ENCODE peak calls at places on chromosomes 7 and 10, in six cellular contexts. One of them, this sample, is unnamed.

GRCh38 chr7:151455690-151456089 is 15.7 kb upstream of the CRYGN start:
- DNase-seq in Peyer's patch: no peak
- DNase-seq in AG04449: no peak
- DNase-seq in cardiac fibroblast: no peak
- DNase-seq in OCI-LY7: no peak
- DNase-seq in AG10803: no peak
- DNase-seq in this sample: no peak

GRCh38 chr7:144869072-144869471 is 33.2 kb upstream of the TPK1 start:
- DNase-seq in Peyer's patch: no peak
- DNase-seq in AG04449: no peak
- DNase-seq in cardiac fibroblast: no peak
- DNase-seq in OCI-LY7: no peak
- DNase-seq in AG10803: no peak
- DNase-seq in this sample: peak; percentile 86

GRCh38 chr7:4270268-4270667 is 411.8 kb upstream of the FOXK1 start:
- DNase-seq in Peyer's patch: no peak
- DNase-seq in AG04449: no peak
- DNase-seq in cardiac fibroblast: no peak
- DNase-seq in OCI-LY7: no peak
- DNase-seq in AG10803: no peak
- DNase-seq in this sample: no peak

GRCh38 chr10:14586901-14587300 is 187.8 kb downstream of the FAM107B start:
- DNase-seq in Peyer's patch: no peak
- DNase-seq in AG04449: no peak
- DNase-seq in cardiac fibroblast: no peak
- DNase-seq in OCI-LY7: no peak
- DNase-seq in AG10803: no peak
- DNase-seq in this sample: no peak

GRCh38 chr10:6920072-6921019 is 340.3 kb upstream of the PRKCQ start:
- DNase-seq in Peyer's patch: peak; percentile 53
- DNase-seq in AG04449: no peak
- DNase-seq in cardiac fibroblast: peak; percentile 66
- DNase-seq in OCI-LY7: peak; percentile 86
- DNase-seq in AG10803: peak; percentile 13
- DNase-seq in this sample: no peak

GRCh38 chr10:44723654-44724053 is 187.5 kb upstream of the TMEM72 start:
- DNase-seq in Peyer's patch: no peak
- DNase-seq in AG04449: no peak
- DNase-seq in cardiac fibroblast: peak; percentile 57
- DNase-seq in OCI-LY7: no peak
- DNase-seq in AG10803: peak; percentile 68
- DNase-seq in this sample: peak; percentile 46

GRCh38 chr10:26524161-26524831 is 86.2 kb downstream of the APBB1IP start:
- DNase-seq in Peyer's patch: no peak
- DNase-seq in AG04449: no peak
- DNase-seq in cardiac fibroblast: no peak
- DNase-seq in OCI-LY7: no peak
- DNase-seq in AG10803: no peak
- DNase-seq in this sample: no peak

GRCh38 chr10:44801383-44802327 is 109.5 kb upstream of the TMEM72 start:
- DNase-seq in Peyer's patch: peak; percentile 72
- DNase-seq in AG04449: peak; percentile 86
- DNase-seq in cardiac fibroblast: peak; percentile 98
- DNase-seq in OCI-LY7: no peak
- DNase-seq in AG10803: peak; percentile 84
- DNase-seq in this sample: peak; percentile 94

GRCh38 chr10:100766693-100767427 is 21.5 kb downstream of the PAX2 start:
- DNase-seq in Peyer's patch: no peak
- DNase-seq in AG04449: no peak
- DNase-seq in cardiac fibroblast: no peak
- DNase-seq in OCI-LY7: no peak
- DNase-seq in AG10803: no peak
- DNase-seq in this sample: no peak

GRCh38 chr7:64947252-64948000 is 43.4 kb downstream of the ZNF117 start:
- DNase-seq in Peyer's patch: no peak
- DNase-seq in AG04449: no peak
- DNase-seq in cardiac fibroblast: no peak
- DNase-seq in OCI-LY7: no peak
- DNase-seq in AG10803: no peak
- DNase-seq in this sample: no peak

GRCh38 chr10:86402283-86402931 is 35.8 kb upstream of the GRID1 start:
- DNase-seq in Peyer's patch: no peak
- DNase-seq in AG04449: no peak
- DNase-seq in cardiac fibroblast: peak; percentile 28
- DNase-seq in OCI-LY7: no peak
- DNase-seq in AG10803: peak; percentile 46
- DNase-seq in this sample: no peak

GRCh38 chr10:76034236-76035009 is 603.0 kb downstream of the LRMDA start:
- DNase-seq in Peyer's patch: no peak
- DNase-seq in AG04449: no peak
- DNase-seq in cardiac fibroblast: no peak
- DNase-seq in OCI-LY7: no peak
- DNase-seq in AG10803: no peak
- DNase-seq in this sample: no peak

GRCh38 chr10:76035728-76036409 is 604.4 kb downstream of the LRMDA start:
- DNase-seq in Peyer's patch: no peak
- DNase-seq in AG04449: no peak
- DNase-seq in cardiac fibroblast: no peak
- DNase-seq in OCI-LY7: no peak
- DNase-seq in AG10803: no peak
- DNase-seq in this sample: no peak

GRCh38 chr10:76033457-76034196 is 602.2 kb downstream of the LRMDA start:
- DNase-seq in Peyer's patch: no peak
- DNase-seq in AG04449: peak; percentile 16
- DNase-seq in cardiac fibroblast: peak; percentile 22
- DNase-seq in OCI-LY7: no peak
- DNase-seq in AG10803: peak; percentile 88
- DNase-seq in this sample: no peak

GRCh38 chr10:76036410-76036940 is 605.1 kb downstream of the LRMDA start:
- DNase-seq in Peyer's patch: peak; percentile 84
- DNase-seq in AG04449: no peak
- DNase-seq in cardiac fibroblast: peak; percentile 80
- DNase-seq in OCI-LY7: peak; percentile 23
- DNase-seq in AG10803: peak; percentile 70
- DNase-seq in this sample: no peak

DNA sequence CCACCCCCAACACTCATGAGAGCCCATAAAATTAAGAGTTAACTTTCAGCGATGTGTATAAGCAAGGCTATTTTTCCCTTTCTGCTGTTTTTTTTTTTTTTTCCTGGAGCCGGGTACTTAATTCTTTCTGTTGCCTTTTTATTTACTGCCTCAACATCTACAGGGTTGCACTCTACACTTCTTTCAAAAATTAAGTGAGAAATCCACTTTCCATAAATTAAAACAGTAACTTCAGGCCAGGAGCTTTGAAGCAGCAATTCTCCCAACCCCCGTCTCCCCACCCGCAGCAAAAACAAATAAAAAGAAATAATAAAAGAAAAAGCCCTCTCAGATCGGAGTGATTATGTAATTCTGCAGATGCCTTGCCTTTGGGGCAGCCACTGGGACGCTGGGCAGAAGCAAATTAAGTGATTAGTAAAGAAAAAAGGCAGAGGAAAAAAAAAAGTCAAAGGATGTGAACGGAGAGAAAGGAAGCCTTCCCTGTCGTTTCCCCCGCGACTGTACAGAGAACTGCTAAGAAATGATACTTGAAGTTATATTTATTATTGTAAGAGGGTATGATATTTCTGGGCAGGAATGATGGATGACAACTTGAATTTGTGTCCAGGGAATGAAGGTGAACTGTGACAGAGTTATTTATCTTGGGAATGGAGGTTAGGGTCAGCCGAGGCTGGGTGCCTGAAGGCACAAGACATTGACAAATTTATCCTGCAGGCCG is 603.7 kb downstream of the LRMDA start:
- DNase-seq in Peyer's patch: no peak
- DNase-seq in AG04449: no peak
- DNase-seq in cardiac fibroblast: no peak
- DNase-seq in OCI-LY7: no peak
- DNase-seq in AG10803: no peak
- DNase-seq in this sample: no peak
- H3K4me3 ChIP-seq in Peyer's patch: no peak overlapping the region
- H3K4me3 ChIP-seq in AG04449: no peak overlapping the region
- H3K4me3 ChIP-seq in cardiac fibroblast: no peak overlapping the region
- H3K4me3 ChIP-seq in OCI-LY7: no peak overlapping the region
- H3K4me3 ChIP-seq in AG10803: no peak overlapping the region
- H3K4me3 ChIP-seq in this sample: no peak overlapping the region

DNA sequence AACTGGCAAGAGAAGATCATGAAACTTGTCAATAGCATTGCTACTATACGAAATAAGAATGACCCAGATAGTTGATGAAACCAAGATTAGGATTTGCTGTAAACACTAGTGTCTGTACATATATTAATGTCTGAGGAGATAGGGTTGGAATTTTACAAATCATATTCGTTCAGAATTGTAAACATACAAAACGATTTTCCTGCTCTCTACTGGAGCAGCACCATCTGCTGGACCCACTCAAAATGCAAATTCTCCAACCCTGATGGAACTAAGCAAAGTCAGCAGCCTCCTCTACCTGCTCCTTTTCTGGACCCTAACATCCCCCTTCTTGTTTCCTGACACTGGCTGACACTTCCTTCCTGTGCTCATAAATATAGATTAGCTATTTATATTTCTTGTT is 29.4 kb upstream of the SGMS1 start:
- DNase-seq in Peyer's patch: no peak
- DNase-seq in AG04449: no peak
- DNase-seq in cardiac fibroblast: peak; percentile 61
- DNase-seq in OCI-LY7: peak; percentile 70
- DNase-seq in AG10803: peak; percentile 35
- DNase-seq in this sample: no peak
- TF ChIP-seq CTCF in Peyer's patch: no peak
- TF ChIP-seq CTCF in AG04449: peak; percentile 46
- TF ChIP-seq CTCF in cardiac fibroblast: peak; percentile 70
- TF ChIP-seq CTCF in OCI-LY7: peak; percentile 78
- TF ChIP-seq CTCF in AG10803: peak; percentile 79
- TF ChIP-seq CTCF in this sample: peak; percentile 65

GRCh38 chr7:2815523-2816240 is 28.4 kb downstream of the GNA12 start:
- DNase-seq in Peyer's patch: no peak
- DNase-seq in AG04449: no peak
- DNase-seq in cardiac fibroblast: no peak
- DNase-seq in OCI-LY7: no peak
- DNase-seq in AG10803: no peak
- DNase-seq in this sample: no peak

GRCh38 chr7:2814682-2815522 is 29.2 kb downstream of the GNA12 start:
- DNase-seq in Peyer's patch: no peak
- DNase-seq in AG04449: no peak
- DNase-seq in cardiac fibroblast: no peak
- DNase-seq in OCI-LY7: no peak
- DNase-seq in AG10803: no peak
- DNase-seq in this sample: no peak

GRCh38 chr7:2813350-2814185 is 30.5 kb downstream of the GNA12 start:
- DNase-seq in Peyer's patch: no peak
- DNase-seq in AG04449: no peak
- DNase-seq in cardiac fibroblast: no peak
- DNase-seq in OCI-LY7: no peak
- DNase-seq in AG10803: no peak
- DNase-seq in this sample: no peak

GRCh38 chr7:2812831-2813230 is 31.3 kb downstream of the GNA12 start:
- DNase-seq in Peyer's patch: no peak
- DNase-seq in AG04449: no peak
- DNase-seq in cardiac fibroblast: no peak
- DNase-seq in OCI-LY7: no peak
- DNase-seq in AG10803: no peak
- DNase-seq in this sample: no peak

GRCh38 chr7:2814186-2814530 is 29.9 kb downstream of the GNA12 start:
- DNase-seq in Peyer's patch: no peak
- DNase-seq in AG04449: no peak
- DNase-seq in cardiac fibroblast: no peak
- DNase-seq in OCI-LY7: no peak
- DNase-seq in AG10803: no peak
- DNase-seq in this sample: no peak
- H3K4me3 ChIP-seq in Peyer's patch: no peak overlapping the region
- H3K4me3 ChIP-seq in AG04449: no peak overlapping the region
- H3K4me3 ChIP-seq in cardiac fibroblast: no peak overlapping the region
- H3K4me3 ChIP-seq in OCI-LY7: no peak overlapping the region
- H3K4me3 ChIP-seq in AG10803: no peak overlapping the region
- H3K4me3 ChIP-seq in this sample: no peak overlapping the region

GRCh38 chr7:158829021-158829341 is 328 bp downstream of the ESYT2 start:
- DNase-seq in Peyer's patch: no peak
- DNase-seq in AG04449: no peak
- DNase-seq in cardiac fibroblast: peak; percentile 83
- DNase-seq in OCI-LY7: peak; percentile 89
- DNase-seq in AG10803: peak; percentile 85
- DNase-seq in this sample: peak; percentile 58

GRCh38 chr7:158828343-158829020 is 827 bp downstream of the ESYT2 start:
- DNase-seq in Peyer's patch: peak; percentile 78
- DNase-seq in AG04449: no peak
- DNase-seq in cardiac fibroblast: peak; percentile 26
- DNase-seq in OCI-LY7: peak; percentile 47
- DNase-seq in AG10803: no peak
- DNase-seq in this sample: no peak

GRCh38 chr7:158827411-158828342 is 1.6 kb downstream of the ESYT2 start:
- DNase-seq in Peyer's patch: no peak
- DNase-seq in AG04449: no peak
- DNase-seq in cardiac fibroblast: peak; percentile 50
- DNase-seq in OCI-LY7: peak; percentile 23
- DNase-seq in AG10803: peak; percentile 41
- DNase-seq in this sample: no peak

GRCh38 chr7:158830211-158830723 is 958 bp upstream of the ESYT2 start:
- DNase-seq in Peyer's patch: no peak
- DNase-seq in AG04449: no peak
- DNase-seq in cardiac fibroblast: no peak
- DNase-seq in OCI-LY7: no peak
- DNase-seq in AG10803: no peak
- DNase-seq in this sample: no peak

GRCh38 chr7:158829342-158830210 is at the start of gene ESYT2:
- DNase-seq in Peyer's patch: peak; percentile 100
- DNase-seq in AG04449: peak; percentile 64
- DNase-seq in cardiac fibroblast: peak; percentile 98
- DNase-seq in OCI-LY7: peak; percentile 96
- DNase-seq in AG10803: peak; percentile 97
- DNase-seq in this sample: peak; percentile 76
- TF ChIP-seq CTCF in Peyer's patch: peak; percentile 3
- TF ChIP-seq CTCF in AG04449: peak; percentile 4
- TF ChIP-seq CTCF in cardiac fibroblast: no peak
- TF ChIP-seq CTCF in OCI-LY7: peak; percentile 43
- TF ChIP-seq CTCF in AG10803: no peak
- TF ChIP-seq CTCF in this sample: no peak

GRCh38 chr7:91267558-91267955 is 3.3 kb downstream of the FZD1 start:
- DNase-seq in Peyer's patch: no peak
- DNase-seq in AG04449: no peak
- DNase-seq in cardiac fibroblast: peak; percentile 61
- DNase-seq in OCI-LY7: no peak
- DNase-seq in AG10803: peak; percentile 71
- DNase-seq in this sample: no peak

GRCh38 chr7:91264924-91265681 is 870 bp downstream of the FZD1 start:
- DNase-seq in Peyer's patch: peak; percentile 75
- DNase-seq in AG04449: no peak
- DNase-seq in cardiac fibroblast: peak; percentile 79
- DNase-seq in OCI-LY7: peak; percentile 46
- DNase-seq in AG10803: peak; percentile 75
- DNase-seq in this sample: no peak

GRCh38 chr7:91266067-91266930 is 2.1 kb downstream of the FZD1 start:
- DNase-seq in Peyer's patch: no peak
- DNase-seq in AG04449: no peak
- DNase-seq in cardiac fibroblast: peak; percentile 38
- DNase-seq in OCI-LY7: no peak
- DNase-seq in AG10803: no peak
- DNase-seq in this sample: no peak

GRCh38 chr7:91265693-91266066 is 1.4 kb downstream of the FZD1 start:
- DNase-seq in Peyer's patch: no peak
- DNase-seq in AG04449: no peak
- DNase-seq in cardiac fibroblast: peak; percentile 18
- DNase-seq in OCI-LY7: no peak
- DNase-seq in AG10803: no peak
- DNase-seq in this sample: no peak

GRCh38 chr7:91266931-91267557 is 2.8 kb downstream of the FZD1 start:
- DNase-seq in Peyer's patch: no peak
- DNase-seq in AG04449: no peak
- DNase-seq in cardiac fibroblast: peak; percentile 12
- DNase-seq in OCI-LY7: no peak
- DNase-seq in AG10803: no peak
- DNase-seq in this sample: no peak
- H3K4me3 ChIP-seq in Peyer's patch: no peak overlapping the region
- H3K4me3 ChIP-seq in AG04449: peak overlapping the region; percentile 75
- H3K4me3 ChIP-seq in cardiac fibroblast: peak overlapping the region; percentile 71
- H3K4me3 ChIP-seq in OCI-LY7: no peak overlapping the region
- H3K4me3 ChIP-seq in AG10803: peak overlapping the region; percentile 85
- H3K4me3 ChIP-seq in this sample: peak overlapping the region; percentile 81

This sample was measured in retinal pigment epithelial cell.